ENCODE peak calls at places on chromosomes 7 and 10, in eight cellular contexts. C is KBM-7; D is Caco-2; O is activated CD4-positive, alpha-beta T cell treated with anti-CD3 and anti-CD28 coated beads, Interleukin-2, amount 10 ng/mL, durations not matched to agents 24 days and 14 days; R is G401; M is NCI-H446 treated with DMSO at 0.1 percent for 48 hours; N is COLO829; W is NCI-H1694 treated with DMSO at 0.1 percent for 48 hours. T is an unnamed sample.

GRCh38 chr10:59839576-59839975 is 66.8 kb downstream of the CCDC6 start:
- DNase-seq in C (no peak), D (no peak), O (no peak), R (no peak), M (no peak), N (no peak), W (no peak), T (no peak)

GRCh38 chr10:47090903-47091302 is 179.7 kb downstream of the PTPN20 start:
- DNase-seq in C (peak), D (no peak), O (no peak), R (peak), M (no peak), N (no peak), W (no peak), T (peak)

GRCh38 chr7:36951257-36951697 is 227.0 kb upstream of the AOAH start:
- DNase-seq in C (no peak), D (no peak), O (no peak), R (no peak), M (no peak), N (no peak), W (no peak), T (no peak)

GRCh38 chr7:6026011-6026819 is 5.0 kb upstream of the ANKRD61 start:
- DNase-seq in C (peak), D (peak), O (peak), R (no peak), M (peak), N (peak), W (no peak), T (no peak)

GRCh38 chr7:106542550-106543220 is 118.3 kb downstream of the CCDC71L start:
- DNase-seq in C (peak), D (peak), O (peak), R (peak), M (peak), N (peak), W (peak), T (no peak)

GRCh38 chr10:69130251-69130650 is 6.3 kb downstream of the VPS26A start:
- DNase-seq in C (no peak), D (no peak), O (no peak), R (no peak), M (no peak), N (no peak), W (no peak), T (no peak)

GRCh38 chr7:12553421-12553820 is 17.1 kb upstream of the SCIN start:
- DNase-seq in C (no peak), D (no peak), O (no peak), R (no peak), M (no peak), N (no peak), W (no peak), T (no peak)

GRCh38 chr7:90595801-90596683 is at the start of gene CDK14:
- DNase-seq in C (peak), D (peak), O (peak), R (peak), M (peak), N (peak), W (peak), T (peak)

GRCh38 chr7:141045842-141046630 is 27.8 kb upstream of the TMEM178B start:
- DNase-seq in C (no peak), D (no peak), O (no peak), R (no peak), M (no peak), N (no peak), W (no peak), T (no peak)

GRCh38 chr7:123140561-123140960 is 59.2 kb downstream of the SLC13A1 start:
- DNase-seq in C (no peak), D (no peak), O (no peak), R (no peak), M (no peak), N (no peak), W (no peak), T (no peak)

GRCh38 chr10:104273291-104273690 is 4.3 kb downstream of the GSTO2 start:
- DNase-seq in C (no peak), D (no peak), O (no peak), R (no peak), M (no peak), N (no peak), W (no peak), T (no peak)

GRCh38 chr7:98234429-98235147 is 17.4 kb downstream of the TECPR1 start:
- DNase-seq in C (no peak), D (no peak), O (no peak), R (no peak), M (no peak), N (no peak), W (no peak), T (no peak)

GRCh38 chr10:7409045-7409731 is 1.6 kb downstream of the SFMBT2 start:
- DNase-seq in C (peak), D (no peak), O (peak), R (peak), M (no peak), N (no peak), W (no peak), T (peak)

GRCh38 chr7:13540429-13540828 is 449.0 kb downstream of the ETV1 start:
- DNase-seq in C (no peak), D (no peak), O (no peak), R (no peak), M (no peak), N (no peak), W (no peak), T (no peak)

GRCh38 chr10:102645388-102645740 is 1.1 kb downstream of the TRIM8 start:
- DNase-seq in C (no peak), D (peak), O (peak), R (no peak), M (peak), N (peak), W (peak), T (no peak)

GRCh38 chr7:89826574-89826973 is 327.7 kb upstream of the STEAP1 start:
- DNase-seq in C (no peak), D (no peak), O (no peak), R (no peak), M (no peak), N (no peak), W (no peak), T (no peak)

GRCh38 chr7:158227258-158227657 is 360.4 kb downstream of the PTPRN2 start:
- DNase-seq in C (no peak), D (no peak), O (no peak), R (no peak), M (no peak), N (no peak), W (no peak), T (no peak)

GRCh38 chr7:136617176-136617575 is 251.3 kb upstream of the CHRM2 start:
- DNase-seq in C (no peak), D (no peak), O (no peak), R (no peak), M (no peak), N (no peak), W (no peak), T (no peak)

GRCh38 chr10:9781681-9782080 is 1236.0 kb upstream of the CELF2 start:
- DNase-seq in C (no peak), D (no peak), O (no peak), R (no peak), M (no peak), N (no peak), W (no peak), T (no peak)